ENCODE peak calls at places on chromosomes 2 and 18, in ten cellular contexts. T is cardiac muscle cell, K is ovary, C is heart left ventricle, Z is GM23248, J is heart right ventricle, Y is neuronal stem cell, M is Karpas-422, B is neural progenitor cell, S is K562. N is an unnamed sample.

GRCh38 chr18:45127395-45127794 is 446.7 kb downstream of the SETBP1 start:
- DNase-seq in T (peak; percentile 1), K (no peak), C (no peak), Z (peak; percentile 7), J (no peak), Y (no peak), M (no peak), B (no peak), S (no peak), N (no peak)

GRCh38 chr2:151246152-151246551 is 15.5 kb downstream of the RBM43 start:
- DNase-seq in T (no peak), K (no peak), C (no peak), Z (no peak), J (no peak), Y (no peak), M (no peak), B (no peak), S (no peak), N (no peak)

GRCh38 chr18:79251021-79251420 is 144.7 kb upstream of the NFATC1 start:
- DNase-seq in T (no peak), K (no peak), C (no peak), Z (no peak), J (no peak), Y (no peak), M (no peak), B (no peak), S (no peak), N (no peak)

GRCh38 chr2:203347375-203347774 is 19.2 kb downstream of the ABI2 start:
- DNase-seq in T (no peak), K (no peak), C (no peak), Z (no peak), J (no peak), Y (no peak), M (no peak), B (no peak), S (peak; percentile 9), N (no peak)

GRCh38 chr2:112883669-112884068 is 27.3 kb upstream of the IL37 start:
- DNase-seq in T (no peak), K (no peak), C (no peak), Z (no peak), J (no peak), Y (no peak), M (no peak), B (no peak), S (no peak), N (no peak)

GRCh38 chr2:207008105-207008990 is 69.0 kb downstream of the CPO start:
- DNase-seq in T (no peak), K (no peak), C (no peak), Z (peak; percentile 72), J (no peak), Y (peak; percentile 75), M (no peak), B (peak; percentile 88), S (peak; percentile 4), N (peak; percentile 54)

GRCh38 chr2:138239902-138240595 is 261.5 kb upstream of the SPOPL start:
- DNase-seq in T (no peak), K (no peak), C (no peak), Z (peak; percentile 3), J (no peak), Y (no peak), M (no peak), B (no peak), S (no peak), N (no peak)

GRCh38 chr2:31197669-31198068 is 19.6 kb downstream of the CAPN14 start:
- DNase-seq in T (no peak), K (no peak), C (no peak), Z (no peak), J (no peak), Y (no peak), M (no peak), B (no peak), S (no peak), N (no peak)

GRCh38 chr18:73688851-73689659 is 458.6 kb downstream of the FBXO15 start:
- DNase-seq in T (peak; percentile 79), K (no peak), C (no peak), Z (peak; percentile 89), J (no peak), Y (peak; percentile 12), M (no peak), B (peak; percentile 36), S (no peak), N (peak; percentile 13)

GRCh38 chr18:73693091-73693490 is 454.5 kb downstream of the FBXO15 start:
- DNase-seq in T (no peak), K (no peak), C (no peak), Z (no peak), J (no peak), Y (no peak), M (no peak), B (no peak), S (no peak), N (no peak)

GRCh38 chr18:73691624-73692023 is 456.0 kb downstream of the FBXO15 start:
- DNase-seq in T (no peak), K (no peak), C (no peak), Z (no peak), J (no peak), Y (no peak), M (no peak), B (no peak), S (no peak), N (no peak)

GRCh38 chr18:73690222-73690621 is 457.4 kb downstream of the FBXO15 start:
- DNase-seq in T (no peak), K (no peak), C (no peak), Z (peak; percentile 10), J (no peak), Y (peak; percentile 42), M (no peak), B (peak; percentile 69), S (no peak), N (no peak)

DNA sequence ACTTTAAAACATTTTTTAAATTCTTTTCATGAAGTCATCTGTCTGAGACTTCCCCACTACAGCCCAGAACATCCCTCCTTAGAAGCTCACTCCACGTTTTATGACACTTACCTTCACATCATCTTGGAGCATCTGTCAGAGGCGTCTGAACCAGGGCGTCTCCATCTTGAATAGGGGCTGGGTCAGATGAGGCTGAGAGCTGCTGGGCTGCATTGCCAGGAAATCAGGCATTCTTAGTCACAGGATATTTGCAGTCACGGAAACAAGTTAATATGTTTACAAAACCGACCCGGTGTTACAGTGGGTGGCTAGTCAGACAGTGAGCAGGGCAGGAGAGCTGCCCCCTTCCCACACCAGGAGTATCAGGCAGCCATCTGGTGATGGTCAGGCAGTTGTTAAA is 456.5 kb downstream of the FBXO15 start:
- DNase-seq in T (no peak), K (no peak), C (no peak), Z (peak; percentile 81), J (no peak), Y (no peak), M (no peak), B (no peak), S (no peak), N (no peak)
- H3K4me3 ChIP-seq in T (no peak overlapping the region), K (no peak overlapping the region), C (no peak overlapping the region), Z (no peak overlapping the region), J (peak overlapping the region; percentile 5), Y (no peak overlapping the region), M (no peak overlapping the region), B (no peak overlapping the region), S (no peak overlapping the region), N (no peak overlapping the region)

GRCh38 chr2:73908689-73909652 is 16.2 kb downstream of the ACTG2 start:
- DNase-seq in T (no peak), K (no peak), C (no peak), Z (no peak), J (no peak), Y (no peak), M (no peak), B (no peak), S (no peak), N (no peak)
- H3K27ac ChIP-seq in T (no peak overlapping the region), K (no peak overlapping the region), C (no peak overlapping the region), Z (no peak overlapping the region), J (no peak overlapping the region), Y (no peak overlapping the region), M (no peak overlapping the region), B (no peak overlapping the region), S (no peak overlapping the region), N (no peak overlapping the region)

DNA sequence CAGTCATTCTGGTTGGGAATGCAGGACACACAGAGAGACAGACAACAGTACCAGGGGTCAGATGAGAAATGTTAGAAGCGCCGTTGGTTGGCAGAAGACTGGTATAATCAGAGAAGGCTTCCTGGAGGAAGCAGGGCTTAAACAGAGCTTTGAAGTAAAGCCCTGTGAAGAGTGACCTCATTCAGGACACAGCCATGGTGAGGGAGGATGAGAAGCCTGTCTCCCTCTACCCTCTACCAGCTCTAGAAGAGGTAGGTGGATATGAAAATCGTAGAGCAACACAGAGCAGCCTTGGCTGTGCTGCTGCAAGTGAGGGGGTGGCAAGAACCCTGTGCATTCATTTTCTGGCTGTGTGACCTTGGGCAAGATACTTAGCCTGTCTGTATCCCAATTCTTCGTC is 14.2 kb downstream of the TET3 start:
- DNase-seq in T (no peak), K (no peak), C (no peak), Z (no peak), J (no peak), Y (no peak), M (no peak), B (no peak), S (no peak), N (no peak)
- H3K36me3 ChIP-seq in T (no peaks in the 10 kb centered on the region), K (no peaks in the 10 kb centered on the region), C (no peaks in the 10 kb centered on the region), Z (no peaks in the 10 kb centered on the region), J (no peaks in the 10 kb centered on the region), Y (peaks cover 9% of the 10 kb centered on the region), M (peaks cover 11% of the 10 kb centered on the region), B (no peaks in the 10 kb centered on the region), S (no peaks in the 10 kb centered on the region), N (no peaks in the 10 kb centered on the region)

GRCh38 chr2:149586898-149587219 is 716 bp downstream of the MMADHC start:
- DNase-seq in T (no peak), K (no peak), C (no peak), Z (no peak), J (no peak), Y (no peak), M (no peak), B (no peak), S (no peak), N (no peak)

GRCh38 chr2:149587950-149588487 is 444 bp upstream of the MMADHC start:
- DNase-seq in T (no peak), K (no peak), C (no peak), Z (peak; percentile 22), J (no peak), Y (no peak), M (no peak), B (no peak), S (no peak), N (no peak)

GRCh38 chr2:149587220-149587949 is at the start of gene MMADHC:
- DNase-seq in T (peak; percentile 96), K (peak; percentile 96), C (peak; percentile 93), Z (peak; percentile 99), J (peak; percentile 94), Y (peak; percentile 81), M (peak; percentile 98), B (peak; percentile 96), S (peak; percentile 96), N (peak; percentile 86)

GRCh38 chr2:149586063-149586462 is 1.5 kb downstream of the MMADHC start:
- DNase-seq in T (no peak), K (no peak), C (no peak), Z (no peak), J (no peak), Y (no peak), M (peak; percentile 45), B (no peak), S (peak; percentile 38), N (no peak)

DNA sequence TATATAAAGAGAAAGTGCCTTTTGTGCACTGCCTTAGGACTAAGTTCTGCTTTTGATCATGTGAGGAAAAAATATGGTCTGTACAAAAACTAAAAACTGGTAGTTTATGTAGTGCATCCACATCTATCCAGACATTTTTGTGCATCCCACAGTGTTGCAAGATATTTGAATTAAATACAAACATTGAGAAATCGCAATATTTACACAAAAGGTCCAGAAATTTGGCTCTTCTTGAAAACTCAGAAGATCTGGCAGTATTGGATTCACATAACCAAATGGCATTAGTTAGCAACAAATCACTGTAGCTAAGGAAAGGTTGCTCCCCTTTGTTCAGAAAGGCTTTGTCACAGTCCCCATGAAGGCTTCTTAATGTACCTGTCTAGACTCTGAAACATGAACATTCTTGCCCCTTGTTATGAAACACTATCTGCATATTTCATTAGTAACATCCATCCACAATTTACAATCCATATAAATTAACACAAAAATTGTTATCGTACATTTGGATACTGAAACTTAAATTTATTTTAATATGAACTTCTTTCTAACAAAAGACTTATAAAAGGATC is 2.2 kb downstream of the MMADHC start:
- DNase-seq in T (no peak), K (no peak), C (no peak), Z (no peak), J (no peak), Y (no peak), M (no peak), B (no peak), S (no peak), N (no peak)
- H3K4me3 ChIP-seq in T (peak overlapping the region; percentile 76), K (peak overlapping the region; percentile 64), C (no peak overlapping the region), Z (peak overlapping the region; percentile 92), J (peak overlapping the region; percentile 67), Y (peak overlapping the region; percentile 88), M (peak overlapping the region; percentile 99), B (peak overlapping the region; percentile 83), S (peak overlapping the region; percentile 67), N (no peak overlapping the region)